ENCODE peak calls at places on chromosomes 3 and 15, in nine cellular contexts. E is endodermal cell, J is right lobe of liver, G is IMR-90, H is adrenal gland, C is tibial artery, I is heart right ventricle, U is transverse colon, L is astrocyte. P is an unnamed sample.

GRCh38 chr3:52121459-52121795 is 32.8 kb downstream of the POC1A start:
- DNase-seq in E (no peak), G (no peak), C (no peak), L (no peak), J (no peak), I (peak; percentile 71), H (peak; percentile 58), U (peak; percentile 24), P (no peak)

GRCh38 chr3:184850201-184850600 is 38.2 kb downstream of the VPS8 start:
- DNase-seq in U (no peak), L (no peak), G (no peak), I (no peak), H (no peak), J (no peak), C (no peak), E (no peak), P (no peak)

GRCh38 chr15:34644061-34644460 is 60.6 kb upstream of the GOLGA8B start:
- DNase-seq in C (no peak), H (no peak), I (no peak), U (no peak), E (no peak), G (peak; percentile 98), L (peak; percentile 91), J (no peak), P (peak; percentile 44)

GRCh38 chr3:140376136-140376889 is 301.6 kb upstream of the TRIM42 start:
- DNase-seq in E (no peak), C (no peak), J (no peak), I (no peak), U (no peak), G (no peak), H (no peak), L (no peak), P (no peak)

GRCh38 chr3:143535994-143536784 is 312.1 kb downstream of the SLC9A9 start:
- DNase-seq in H (no peak), J (no peak), G (no peak), I (no peak), L (no peak), U (no peak), E (no peak), C (no peak), P (no peak)

GRCh38 chr3:58487140-58487886 is 4.6 kb upstream of the KCTD6 start:
- DNase-seq in H (peak; percentile 72), I (peak; percentile 19), E (no peak), L (peak; percentile 67), J (peak; percentile 66), C (peak; percentile 69), G (peak; percentile 62), U (no peak), P (peak; percentile 9)

GRCh38 chr3:37990527-37990926 is at the start of gene VILL:
- DNase-seq in U (peak; percentile 90), E (peak; percentile 56), I (no peak), H (peak; percentile 13), L (no peak), J (peak; percentile 46), C (peak; percentile 65), G (no peak), P (no peak)

GRCh38 chr3:153051427-153052095 is 110.5 kb upstream of the RAP2B start:
- DNase-seq in I (no peak), E (no peak), L (peak; percentile 92), J (no peak), H (no peak), G (peak; percentile 92), U (peak; percentile 14), C (no peak), P (peak; percentile 27)

GRCh38 chr3:69649713-69650419 is 89.4 kb upstream of the MITF start:
- DNase-seq in J (no peak), L (peak; percentile 60), U (no peak), H (no peak), C (no peak), E (no peak), I (no peak), G (peak; percentile 47), P (no peak)

GRCh38 chr3:128123538-128124368 is at the start of gene RUVBL1:
- DNase-seq in J (peak; percentile 97), U (peak; percentile 98), C (peak; percentile 98), E (peak; percentile 99), H (peak; percentile 98), L (peak; percentile 95), I (peak; percentile 98), G (peak; percentile 96), P (peak; percentile 86)

DNA sequence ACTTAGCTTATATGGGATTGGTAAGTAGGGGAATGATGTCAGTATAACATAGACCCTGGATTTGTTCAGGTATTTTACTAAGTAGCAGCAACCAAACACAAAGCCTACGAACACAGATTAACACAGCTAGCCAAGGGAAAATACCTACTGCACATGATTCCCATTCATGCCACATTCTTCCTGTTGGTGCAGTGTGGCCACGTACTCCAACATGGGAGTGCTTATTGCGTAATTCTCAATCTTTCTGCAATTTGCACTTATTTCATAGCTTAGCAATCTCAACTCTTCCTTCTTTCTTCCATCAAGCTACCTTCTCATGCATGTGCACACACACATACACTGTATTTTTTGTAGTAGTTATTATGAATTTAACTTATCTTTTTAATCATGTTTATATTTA is 186.8 kb downstream of the IL5RA start:
- DNase-seq in I (no peak), U (no peak), C (no peak), J (no peak), E (no peak), G (no peak), H (no peak), L (no peak), P (no peak)
- H3K36me3 ChIP-seq in I (no peaks in the 10 kb centered on the region), U (no peaks in the 10 kb centered on the region), C (no peaks in the 10 kb centered on the region), J (no peaks in the 10 kb centered on the region), E (no peaks in the 10 kb centered on the region), G (no peaks in the 10 kb centered on the region), H (no peaks in the 10 kb centered on the region), L (no peaks in the 10 kb centered on the region), P (no peaks in the 10 kb centered on the region)

GRCh38 chr3:115227046-115227445 is 80.0 kb upstream of the ZBTB20 start:
- DNase-seq in E (no peak), J (no peak), H (no peak), G (no peak), L (peak; percentile 53), I (no peak), U (no peak), C (no peak), P (no peak)
- H3K36me3 ChIP-seq in E (no peaks in the 10 kb centered on the region), J (no peaks in the 10 kb centered on the region), H (no peaks in the 10 kb centered on the region), G (no peaks in the 10 kb centered on the region), L (no peaks in the 10 kb centered on the region), I (no peaks in the 10 kb centered on the region), U (no peaks in the 10 kb centered on the region), C (no peaks in the 10 kb centered on the region), P (no peaks in the 10 kb centered on the region)

GRCh38 chr3:97950360-97950759 is 21.9 kb downstream of the RIOX2 start:
- DNase-seq in C (no peak), J (no peak), U (no peak), E (no peak), I (no peak), G (no peak), H (no peak), L (no peak), P (no peak)

GRCh38 chr3:97949110-97949485 is 23.1 kb downstream of the RIOX2 start:
- DNase-seq in L (no peak), U (no peak), G (no peak), I (no peak), H (no peak), J (no peak), C (no peak), E (no peak), P (no peak)

GRCh38 chr3:97948351-97949109 is 23.7 kb downstream of the RIOX2 start:
- DNase-seq in H (no peak), I (no peak), L (no peak), J (no peak), E (no peak), C (no peak), G (no peak), U (no peak), P (no peak)

GRCh38 chr3:97952280-97952679 is 20.0 kb downstream of the RIOX2 start:
- DNase-seq in E (no peak), H (peak; percentile 79), J (no peak), I (no peak), C (no peak), L (no peak), G (peak; percentile 74), U (peak; percentile 43), P (no peak)

GRCh38 chr3:97949743-97950142 is 22.5 kb downstream of the RIOX2 start:
- DNase-seq in I (no peak), U (no peak), J (no peak), H (no peak), C (no peak), L (no peak), G (no peak), E (no peak), P (no peak)
- H3K36me3 ChIP-seq in I (peaks cover 86% of the 10 kb centered on the region), U (peaks cover 22% of the 10 kb centered on the region), J (peaks cover 2% of the 10 kb centered on the region), H (peaks cover 58% of the 10 kb centered on the region), C (peaks cover 75% of the 10 kb centered on the region), L (peaks cover 52% of the 10 kb centered on the region), G (peaks cover 36% of the 10 kb centered on the region), E (peaks cover 10% of the 10 kb centered on the region), P (peaks cover 7% of the 10 kb centered on the region)

DNA sequence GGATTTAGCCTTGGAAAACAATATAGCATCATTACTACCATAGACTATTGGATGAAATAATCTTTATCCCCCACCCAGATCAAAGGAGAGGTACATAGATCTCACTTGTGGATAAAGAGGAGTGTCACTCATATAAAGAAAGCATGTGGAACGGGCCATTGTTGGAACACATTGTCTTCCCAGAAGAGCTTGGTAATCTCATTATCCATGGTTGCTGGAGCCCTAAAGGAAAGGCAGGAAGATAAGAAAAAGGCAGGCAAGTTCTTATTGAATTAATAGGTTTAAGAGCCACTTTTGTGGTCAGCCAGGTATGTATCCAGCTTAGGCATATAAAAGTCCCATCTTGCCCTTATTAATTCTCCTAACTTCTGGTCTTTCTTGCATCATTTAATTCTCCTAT is 659.1 kb downstream of the GRM7 start:
- DNase-seq in U (no peak), G (no peak), L (no peak), H (no peak), J (no peak), E (no peak), C (no peak), I (no peak), P (no peak)
- H3K36me3 ChIP-seq in U (no peaks in the 10 kb centered on the region), G (no peaks in the 10 kb centered on the region), L (no peaks in the 10 kb centered on the region), H (no peaks in the 10 kb centered on the region), J (no peaks in the 10 kb centered on the region), E (no peaks in the 10 kb centered on the region), C (no peaks in the 10 kb centered on the region), I (no peaks in the 10 kb centered on the region), P (no peaks in the 10 kb centered on the region)

DNA sequence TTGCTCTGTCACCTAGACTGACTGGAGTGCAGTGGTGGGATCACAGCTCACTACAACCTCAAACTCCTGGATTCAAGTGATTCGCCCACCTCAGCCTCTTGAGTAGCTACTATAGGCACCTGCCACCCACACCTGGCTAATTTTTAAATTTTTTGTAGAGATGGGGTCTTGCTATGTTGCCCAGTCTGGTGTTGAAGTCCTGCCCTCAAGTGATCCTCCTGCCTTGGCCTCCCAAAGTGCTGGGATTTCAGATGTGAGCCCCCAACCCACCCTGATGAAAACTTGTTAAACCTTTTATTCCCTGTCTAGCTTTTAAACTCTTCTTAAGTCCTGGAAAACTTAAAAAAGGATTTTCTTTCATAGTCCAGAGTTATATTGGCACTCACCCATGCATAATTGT is 2.6 kb downstream of the ECT2 start:
- DNase-seq in U (no peak), H (no peak), C (no peak), J (no peak), L (no peak), G (no peak), I (no peak), E (no peak), P (no peak)
- H3K36me3 ChIP-seq in U (peaks cover 11% of the 10 kb centered on the region), H (no peaks in the 10 kb centered on the region), C (no peaks in the 10 kb centered on the region), J (no peaks in the 10 kb centered on the region), L (peaks cover 4% of the 10 kb centered on the region), G (peaks cover 4% of the 10 kb centered on the region), I (no peaks in the 10 kb centered on the region), E (peaks cover 48% of the 10 kb centered on the region), P (no peaks in the 10 kb centered on the region)

P was measured in BJ.